ENCODE peak calls at places on chromosomes 1 and 21, in nine cellular contexts. K is SK-N-SH, F is astrocyte of the cerebellum, V is uterus, U is Panc1, D is endothelial cell of umbilical vein, A is epithelial cell of esophagus, M is left ventricle myocardium inferior, R is adrenal gland. O is an unnamed sample.

GRCh38 chr1:3055051-3055450 is 14.0 kb upstream of the PRDM16 start:
- DNase-seq in D (no peak), F (no peak), R (no peak), U (no peak), M (no peak), K (no peak), A (no peak), V (no peak), O (no peak)

GRCh38 chr21:33540711-33541104 is 1.2 kb downstream of the GART start:
- DNase-seq in M (no peak), V (no peak), R (no peak), U (no peak), A (no peak), F (no peak), D (no peak), K (no peak), O (no peak)

GRCh38 chr1:230423261-230423660 is 2.9 kb downstream of the PGBD5 start:
- DNase-seq in F (no peak), D (no peak), M (no peak), R (no peak), U (no peak), V (no peak), A (no peak), K (peak; percentile 37), O (no peak)

GRCh38 chr21:45640888-45641479 is 2.5 kb upstream of the PCBP3 start:
- DNase-seq in K (no peak), U (no peak), M (no peak), F (no peak), A (peak; percentile 19), V (no peak), D (no peak), R (peak; percentile 41), O (peak; percentile 38)

GRCh38 chr1:86756062-86756406 is 51.7 kb downstream of the SH3GLB1 start:
- DNase-seq in U (no peak), R (no peak), V (no peak), D (no peak), M (no peak), A (no peak), K (no peak), F (no peak), O (no peak)

GRCh38 chr1:52727114-52727586 is 897 bp downstream of the ZYG11B start:
- DNase-seq in K (peak; percentile 51), R (no peak), V (no peak), M (no peak), U (no peak), D (peak; percentile 24), A (peak; percentile 12), F (no peak), O (peak; percentile 27)

GRCh38 chr1:16013220-16013907 is 4.5 kb downstream of the HSPB7 start:
- DNase-seq in U (no peak), V (peak; percentile 91), A (peak; percentile 48), F (peak; percentile 41), R (peak; percentile 89), D (peak; percentile 58), K (peak; percentile 60), M (peak; percentile 76), O (peak; percentile 70)

GRCh38 chr1:76511226-76511625 is 356.1 kb upstream of the ST6GALNAC5 start:
- DNase-seq in U (no peak), V (no peak), F (no peak), M (no peak), K (no peak), A (no peak), R (no peak), D (no peak), O (no peak)

DNA sequence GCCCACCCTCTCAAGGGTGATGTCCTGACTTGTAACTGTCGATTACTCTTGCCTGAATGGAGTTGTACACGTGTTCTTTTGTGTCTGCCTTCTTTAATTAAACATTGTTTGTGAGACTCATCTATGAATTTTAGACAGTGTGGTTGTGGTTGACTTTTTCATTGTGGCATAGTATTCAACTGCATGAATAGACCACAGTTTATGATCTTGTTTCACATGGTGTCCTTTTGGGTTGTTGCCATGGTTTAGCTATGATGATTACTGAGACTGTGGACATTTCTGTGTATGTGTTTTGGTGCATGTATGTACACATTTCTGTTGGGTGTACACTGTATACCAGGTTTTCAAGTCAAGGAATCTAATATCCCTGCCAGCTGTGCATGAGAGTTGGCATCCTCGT is 30.1 kb downstream of the PRMT2 start:
- DNase-seq in V (no peak), A (no peak), K (no peak), D (no peak), R (no peak), F (no peak), M (no peak), U (no peak), O (no peak)
- H3K4me3 ChIP-seq in V (no peak overlapping the region), A (no peak overlapping the region), K (no peak overlapping the region), D (no peak overlapping the region), R (no peak overlapping the region), F (no peak overlapping the region), M (no peak overlapping the region), U (no peak overlapping the region), O (no peak overlapping the region)

GRCh38 chr1:70146488-70146887 is 58.9 kb downstream of the LRRC40 start:
- DNase-seq in V (no peak), M (no peak), U (peak; percentile 8), F (peak; percentile 5), A (peak; percentile 59), D (no peak), K (no peak), R (no peak), O (no peak)

GRCh38 chr1:70140343-70140742 is 65.0 kb downstream of the LRRC40 start:
- DNase-seq in V (no peak), D (no peak), U (no peak), F (peak; percentile 38), A (no peak), R (peak; percentile 40), M (no peak), K (no peak), O (peak; percentile 94)

GRCh38 chr1:70142120-70142519 is 63.3 kb downstream of the LRRC40 start:
- DNase-seq in U (no peak), A (no peak), M (no peak), F (peak; percentile 3), D (no peak), K (no peak), R (no peak), V (no peak), O (peak; percentile 72)

GRCh38 chr1:70140894-70141293 is 64.5 kb downstream of the LRRC40 start:
- DNase-seq in V (no peak), K (no peak), D (no peak), A (peak; percentile 9), F (no peak), R (no peak), M (no peak), U (no peak), O (peak; percentile 24)

DNA sequence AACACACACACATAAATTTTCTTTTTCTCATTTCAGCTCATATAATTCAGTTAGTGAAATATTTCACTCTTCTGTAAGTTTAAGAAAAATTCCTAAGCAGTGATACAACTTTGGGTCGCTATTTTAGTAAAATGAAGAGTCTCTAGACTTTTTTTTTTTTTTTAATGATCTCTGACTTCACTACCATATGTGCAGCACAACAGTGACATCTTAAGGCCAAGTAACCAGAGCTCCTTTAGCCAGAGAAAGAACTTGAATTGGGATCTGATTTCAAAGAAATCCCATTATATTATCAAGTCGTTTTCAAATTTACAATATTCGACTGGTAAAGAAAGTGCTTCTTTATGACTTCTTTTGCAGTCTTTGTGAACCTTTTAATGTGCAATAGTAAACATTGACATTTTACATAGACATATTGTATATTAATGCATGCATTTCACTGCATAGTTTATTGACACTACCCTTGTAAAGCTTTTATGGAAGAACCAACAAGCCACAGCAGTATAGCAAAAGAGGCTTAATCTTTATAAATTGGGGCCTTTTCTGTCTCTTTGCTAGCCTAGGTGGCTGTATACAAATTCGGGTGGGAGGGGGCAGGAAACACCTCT is 62.2 kb downstream of the LRRC40 start:
- DNase-seq in V (no peak), R (no peak), K (no peak), D (no peak), F (peak; percentile 26), M (no peak), U (no peak), A (no peak), O (peak; percentile 73)
- TF ChIP-seq CTCF in V (no peak), R (no peak), K (peak; percentile 68), D (no peak), F (peak; percentile 50), M (peak; percentile 35), U (peak; percentile 10), A (no peak), O (peak; percentile 38)

DNA sequence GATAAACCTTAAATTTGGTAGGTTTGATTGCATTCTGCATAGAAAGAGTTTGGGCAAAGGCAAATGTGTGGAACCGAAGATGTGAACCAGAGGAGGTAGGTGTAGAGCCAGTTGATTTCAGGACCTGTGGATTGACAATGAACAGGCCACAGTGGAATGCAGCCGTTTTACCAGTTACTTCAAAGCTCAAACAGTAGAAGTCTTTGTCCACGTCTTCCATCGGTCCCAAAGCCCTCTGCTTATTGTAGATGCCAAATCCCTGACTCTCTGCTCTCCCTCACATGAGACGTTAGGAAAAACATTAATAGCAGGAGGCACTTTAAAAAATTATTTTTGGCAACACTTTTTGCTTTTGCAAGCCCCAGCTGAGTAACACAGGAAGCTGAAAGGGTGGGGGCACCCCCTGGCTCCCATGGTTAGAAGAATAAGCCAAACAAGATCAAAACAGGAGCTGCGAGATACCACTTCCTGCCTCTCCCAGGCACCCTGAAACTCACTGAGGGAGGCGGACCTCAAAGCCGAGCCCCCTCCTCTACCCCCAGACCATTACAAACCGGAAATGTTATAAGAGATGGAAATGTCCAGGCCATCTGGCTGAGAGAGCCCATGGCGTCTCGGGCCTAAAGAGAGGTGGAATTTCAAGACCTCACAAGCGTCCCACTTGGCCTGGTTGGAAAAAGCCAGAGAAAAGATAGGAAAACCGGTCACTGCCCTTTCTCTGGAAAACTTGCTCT is 13.5 kb downstream of the TRAF3IP3 start:
- DNase-seq in V (peak; percentile 56), D (peak; percentile 94), M (peak; percentile 74), K (peak; percentile 31), R (peak; percentile 56), F (peak; percentile 81), U (no peak), A (peak; percentile 75), O (peak; percentile 95)
- H3K4me3 ChIP-seq in V (no peak overlapping the region), D (no peak overlapping the region), M (peak overlapping the region; percentile 39), K (no peak overlapping the region), R (no peak overlapping the region), F (no peak overlapping the region), U (no peak overlapping the region), A (no peak overlapping the region), O (peak overlapping the region; percentile 2)

GRCh38 chr1:37671261-37671660 is 21.1 kb upstream of the CDCA8 start:
- DNase-seq in D (no peak), V (no peak), U (no peak), F (no peak), A (no peak), R (no peak), M (no peak), K (no peak), O (no peak)

GRCh38 chr1:37666241-37666867 is 26.0 kb upstream of the CDCA8 start:
- DNase-seq in V (no peak), U (no peak), R (no peak), K (no peak), M (no peak), A (no peak), F (no peak), D (no peak), O (no peak)

GRCh38 chr1:37670133-37670532 is 22.2 kb upstream of the CDCA8 start:
- DNase-seq in U (no peak), F (no peak), V (no peak), D (no peak), R (no peak), A (no peak), M (no peak), K (no peak), O (no peak)

GRCh38 chr1:37663426-37664000 is 28.8 kb upstream of the CDCA8 start:
- DNase-seq in K (no peak), F (no peak), A (no peak), V (no peak), R (no peak), D (no peak), U (no peak), M (no peak), O (no peak)

GRCh38 chr1:37667023-37667769 is 25.1 kb upstream of the CDCA8 start:
- DNase-seq in R (no peak), F (no peak), M (no peak), A (no peak), V (peak; percentile 40), U (no peak), K (peak; percentile 65), D (no peak), O (no peak)
- TF ChIP-seq CTCF in R (no peak), F (no peak), M (no peak), A (no peak), V (peak; percentile 8), U (no peak), K (no peak), D (no peak), O (no peak)